ENCODE peak calls at places on chromosomes 11 and 22, in six cellular contexts. One of them, this sample, is unnamed.

GRCh38 chr11:30855383-30856006 is 269.3 kb upstream of the MPPED2 start:
- DNase-seq in activated CD4-positive, CD25-positive, alpha-beta regulatory T cell treated with anti-CD3 and anti-CD28 coated beads, Interleukin-2, amount 50 U/mL, for 16 hours: no peak
- DNase-seq in activated naive CD4-positive, alpha-beta T cell: no peak
- DNase-seq in NCI-H460: peak
- DNase-seq in stimulated activated naive CD8-positive, alpha-beta T cell treated with anti-CD3 and anti-CD28 coated beads, Interleukin-15, Interleukin-2, amounts not matched to agents 100 U/mL and 50 U/mL, for 24 hours: no peak
- DNase-seq in osteocyte: no peak
- DNase-seq in this sample: no peak

GRCh38 chr11:117575856-117576255 is 221.2 kb downstream of the DSCAML1 start:
- DNase-seq in activated CD4-positive, CD25-positive, alpha-beta regulatory T cell treated with anti-CD3 and anti-CD28 coated beads, Interleukin-2, amount 50 U/mL, for 16 hours: no peak
- DNase-seq in activated naive CD4-positive, alpha-beta T cell: no peak
- DNase-seq in NCI-H460: no peak
- DNase-seq in stimulated activated naive CD8-positive, alpha-beta T cell treated with anti-CD3 and anti-CD28 coated beads, Interleukin-15, Interleukin-2, amounts not matched to agents 100 U/mL and 50 U/mL, for 24 hours: no peak
- DNase-seq in osteocyte: no peak
- DNase-seq in this sample: no peak

GRCh38 chr11:75557649-75558494 is 4.2 kb upstream of the SERPINH1 start:
- DNase-seq in activated CD4-positive, CD25-positive, alpha-beta regulatory T cell treated with anti-CD3 and anti-CD28 coated beads, Interleukin-2, amount 50 U/mL, for 16 hours: no peak
- DNase-seq in activated naive CD4-positive, alpha-beta T cell: no peak
- DNase-seq in NCI-H460: no peak
- DNase-seq in stimulated activated naive CD8-positive, alpha-beta T cell treated with anti-CD3 and anti-CD28 coated beads, Interleukin-15, Interleukin-2, amounts not matched to agents 100 U/mL and 50 U/mL, for 24 hours: no peak
- DNase-seq in osteocyte: no peak
- DNase-seq in this sample: no peak

GRCh38 chr11:110029714-110030113 is 63.5 kb upstream of the ZC3H12C start:
- DNase-seq in activated CD4-positive, CD25-positive, alpha-beta regulatory T cell treated with anti-CD3 and anti-CD28 coated beads, Interleukin-2, amount 50 U/mL, for 16 hours: no peak
- DNase-seq in activated naive CD4-positive, alpha-beta T cell: no peak
- DNase-seq in NCI-H460: no peak
- DNase-seq in stimulated activated naive CD8-positive, alpha-beta T cell treated with anti-CD3 and anti-CD28 coated beads, Interleukin-15, Interleukin-2, amounts not matched to agents 100 U/mL and 50 U/mL, for 24 hours: no peak
- DNase-seq in osteocyte: no peak
- DNase-seq in this sample: no peak

GRCh38 chr11:64796757-64797541 is 6.1 kb downstream of the MAP4K2 start:
- DNase-seq in activated CD4-positive, CD25-positive, alpha-beta regulatory T cell treated with anti-CD3 and anti-CD28 coated beads, Interleukin-2, amount 50 U/mL, for 16 hours: no peak
- DNase-seq in activated naive CD4-positive, alpha-beta T cell: no peak
- DNase-seq in NCI-H460: no peak
- DNase-seq in stimulated activated naive CD8-positive, alpha-beta T cell treated with anti-CD3 and anti-CD28 coated beads, Interleukin-15, Interleukin-2, amounts not matched to agents 100 U/mL and 50 U/mL, for 24 hours: no peak
- DNase-seq in osteocyte: no peak
- DNase-seq in this sample: no peak

GRCh38 chr22:30284172-30284571 is 5.1 kb downstream of the CASTOR1 start:
- DNase-seq in activated CD4-positive, CD25-positive, alpha-beta regulatory T cell treated with anti-CD3 and anti-CD28 coated beads, Interleukin-2, amount 50 U/mL, for 16 hours: no peak
- DNase-seq in activated naive CD4-positive, alpha-beta T cell: no peak
- DNase-seq in NCI-H460: no peak
- DNase-seq in stimulated activated naive CD8-positive, alpha-beta T cell treated with anti-CD3 and anti-CD28 coated beads, Interleukin-15, Interleukin-2, amounts not matched to agents 100 U/mL and 50 U/mL, for 24 hours: no peak
- DNase-seq in osteocyte: no peak
- DNase-seq in this sample: no peak

GRCh38 chr11:84923489-84923888 is 703.7 kb downstream of the DLG2 start:
- DNase-seq in activated CD4-positive, CD25-positive, alpha-beta regulatory T cell treated with anti-CD3 and anti-CD28 coated beads, Interleukin-2, amount 50 U/mL, for 16 hours: no peak
- DNase-seq in activated naive CD4-positive, alpha-beta T cell: no peak
- DNase-seq in NCI-H460: no peak
- DNase-seq in stimulated activated naive CD8-positive, alpha-beta T cell treated with anti-CD3 and anti-CD28 coated beads, Interleukin-15, Interleukin-2, amounts not matched to agents 100 U/mL and 50 U/mL, for 24 hours: no peak
- DNase-seq in osteocyte: no peak
- DNase-seq in this sample: no peak

GRCh38 chr11:45786272-45786671 is 18.7 kb upstream of the SLC35C1 start:
- DNase-seq in activated CD4-positive, CD25-positive, alpha-beta regulatory T cell treated with anti-CD3 and anti-CD28 coated beads, Interleukin-2, amount 50 U/mL, for 16 hours: no peak
- DNase-seq in activated naive CD4-positive, alpha-beta T cell: no peak
- DNase-seq in NCI-H460: no peak
- DNase-seq in stimulated activated naive CD8-positive, alpha-beta T cell treated with anti-CD3 and anti-CD28 coated beads, Interleukin-15, Interleukin-2, amounts not matched to agents 100 U/mL and 50 U/mL, for 24 hours: no peak
- DNase-seq in osteocyte: no peak
- DNase-seq in this sample: no peak

GRCh38 chr11:20451568-20451967 is 64.1 kb downstream of the PRMT3 start:
- DNase-seq in activated CD4-positive, CD25-positive, alpha-beta regulatory T cell treated with anti-CD3 and anti-CD28 coated beads, Interleukin-2, amount 50 U/mL, for 16 hours: no peak
- DNase-seq in activated naive CD4-positive, alpha-beta T cell: no peak
- DNase-seq in NCI-H460: peak
- DNase-seq in stimulated activated naive CD8-positive, alpha-beta T cell treated with anti-CD3 and anti-CD28 coated beads, Interleukin-15, Interleukin-2, amounts not matched to agents 100 U/mL and 50 U/mL, for 24 hours: no peak
- DNase-seq in osteocyte: no peak
- DNase-seq in this sample: no peak

GRCh38 chr11:97060184-97060583 is 670.4 kb downstream of the JRKL start:
- DNase-seq in activated CD4-positive, CD25-positive, alpha-beta regulatory T cell treated with anti-CD3 and anti-CD28 coated beads, Interleukin-2, amount 50 U/mL, for 16 hours: no peak
- DNase-seq in activated naive CD4-positive, alpha-beta T cell: no peak
- DNase-seq in NCI-H460: no peak
- DNase-seq in stimulated activated naive CD8-positive, alpha-beta T cell treated with anti-CD3 and anti-CD28 coated beads, Interleukin-15, Interleukin-2, amounts not matched to agents 100 U/mL and 50 U/mL, for 24 hours: no peak
- DNase-seq in osteocyte: no peak
- DNase-seq in this sample: no peak

GRCh38 chr22:44497218-44497903 is 672 bp downstream of the RTL6 start:
- DNase-seq in activated CD4-positive, CD25-positive, alpha-beta regulatory T cell treated with anti-CD3 and anti-CD28 coated beads, Interleukin-2, amount 50 U/mL, for 16 hours: no peak
- DNase-seq in activated naive CD4-positive, alpha-beta T cell: no peak
- DNase-seq in NCI-H460: peak
- DNase-seq in stimulated activated naive CD8-positive, alpha-beta T cell treated with anti-CD3 and anti-CD28 coated beads, Interleukin-15, Interleukin-2, amounts not matched to agents 100 U/mL and 50 U/mL, for 24 hours: peak
- DNase-seq in osteocyte: no peak
- DNase-seq in this sample: no peak

GRCh38 chr11:105071060-105071732 is 26.1 kb upstream of the CARD16 start:
- DNase-seq in activated CD4-positive, CD25-positive, alpha-beta regulatory T cell treated with anti-CD3 and anti-CD28 coated beads, Interleukin-2, amount 50 U/mL, for 16 hours: peak
- DNase-seq in activated naive CD4-positive, alpha-beta T cell: no peak
- DNase-seq in NCI-H460: no peak
- DNase-seq in stimulated activated naive CD8-positive, alpha-beta T cell treated with anti-CD3 and anti-CD28 coated beads, Interleukin-15, Interleukin-2, amounts not matched to agents 100 U/mL and 50 U/mL, for 24 hours: no peak
- DNase-seq in osteocyte: no peak
- DNase-seq in this sample: no peak

GRCh38 chr11:110855246-110855645 is 143.0 kb upstream of the ARHGAP20 start:
- DNase-seq in activated CD4-positive, CD25-positive, alpha-beta regulatory T cell treated with anti-CD3 and anti-CD28 coated beads, Interleukin-2, amount 50 U/mL, for 16 hours: no peak
- DNase-seq in activated naive CD4-positive, alpha-beta T cell: no peak
- DNase-seq in NCI-H460: no peak
- DNase-seq in stimulated activated naive CD8-positive, alpha-beta T cell treated with anti-CD3 and anti-CD28 coated beads, Interleukin-15, Interleukin-2, amounts not matched to agents 100 U/mL and 50 U/mL, for 24 hours: no peak
- DNase-seq in osteocyte: no peak
- DNase-seq in this sample: no peak

GRCh38 chr11:95729462-95729861 is 60.1 kb downstream of the FAM76B start:
- DNase-seq in activated CD4-positive, CD25-positive, alpha-beta regulatory T cell treated with anti-CD3 and anti-CD28 coated beads, Interleukin-2, amount 50 U/mL, for 16 hours: no peak
- DNase-seq in activated naive CD4-positive, alpha-beta T cell: no peak
- DNase-seq in NCI-H460: no peak
- DNase-seq in stimulated activated naive CD8-positive, alpha-beta T cell treated with anti-CD3 and anti-CD28 coated beads, Interleukin-15, Interleukin-2, amounts not matched to agents 100 U/mL and 50 U/mL, for 24 hours: no peak
- DNase-seq in osteocyte: no peak
- DNase-seq in this sample: no peak

GRCh38 chr11:3609416-3610265 is 32.2 kb downstream of the ART5 start:
- DNase-seq in activated CD4-positive, CD25-positive, alpha-beta regulatory T cell treated with anti-CD3 and anti-CD28 coated beads, Interleukin-2, amount 50 U/mL, for 16 hours: no peak
- DNase-seq in activated naive CD4-positive, alpha-beta T cell: no peak
- DNase-seq in NCI-H460: peak
- DNase-seq in stimulated activated naive CD8-positive, alpha-beta T cell treated with anti-CD3 and anti-CD28 coated beads, Interleukin-15, Interleukin-2, amounts not matched to agents 100 U/mL and 50 U/mL, for 24 hours: peak
- DNase-seq in osteocyte: no peak
- DNase-seq in this sample: peak

GRCh38 chr22:43168416-43169309 is 17.3 kb downstream of the TSPO start:
- DNase-seq in activated CD4-positive, CD25-positive, alpha-beta regulatory T cell treated with anti-CD3 and anti-CD28 coated beads, Interleukin-2, amount 50 U/mL, for 16 hours: no peak
- DNase-seq in activated naive CD4-positive, alpha-beta T cell: no peak
- DNase-seq in NCI-H460: no peak
- DNase-seq in stimulated activated naive CD8-positive, alpha-beta T cell treated with anti-CD3 and anti-CD28 coated beads, Interleukin-15, Interleukin-2, amounts not matched to agents 100 U/mL and 50 U/mL, for 24 hours: no peak
- DNase-seq in osteocyte: no peak
- DNase-seq in this sample: no peak

GRCh38 chr22:37426532-37427127 is 649 bp downstream of the ELFN2 start:
- DNase-seq in activated CD4-positive, CD25-positive, alpha-beta regulatory T cell treated with anti-CD3 and anti-CD28 coated beads, Interleukin-2, amount 50 U/mL, for 16 hours: no peak
- DNase-seq in activated naive CD4-positive, alpha-beta T cell: no peak
- DNase-seq in NCI-H460: no peak
- DNase-seq in stimulated activated naive CD8-positive, alpha-beta T cell treated with anti-CD3 and anti-CD28 coated beads, Interleukin-15, Interleukin-2, amounts not matched to agents 100 U/mL and 50 U/mL, for 24 hours: no peak
- DNase-seq in osteocyte: no peak
- DNase-seq in this sample: no peak

GRCh38 chr11:123076484-123076883 is 14.5 kb upstream of the HSPA8 start:
- DNase-seq in activated CD4-positive, CD25-positive, alpha-beta regulatory T cell treated with anti-CD3 and anti-CD28 coated beads, Interleukin-2, amount 50 U/mL, for 16 hours: no peak
- DNase-seq in activated naive CD4-positive, alpha-beta T cell: no peak
- DNase-seq in NCI-H460: no peak
- DNase-seq in stimulated activated naive CD8-positive, alpha-beta T cell treated with anti-CD3 and anti-CD28 coated beads, Interleukin-15, Interleukin-2, amounts not matched to agents 100 U/mL and 50 U/mL, for 24 hours: no peak
- DNase-seq in osteocyte: no peak
- DNase-seq in this sample: no peak

GRCh38 chr11:20881328-20882079 is 212.1 kb downstream of the NELL1 start:
- DNase-seq in activated CD4-positive, CD25-positive, alpha-beta regulatory T cell treated with anti-CD3 and anti-CD28 coated beads, Interleukin-2, amount 50 U/mL, for 16 hours: no peak
- DNase-seq in activated naive CD4-positive, alpha-beta T cell: no peak
- DNase-seq in NCI-H460: no peak
- DNase-seq in stimulated activated naive CD8-positive, alpha-beta T cell treated with anti-CD3 and anti-CD28 coated beads, Interleukin-15, Interleukin-2, amounts not matched to agents 100 U/mL and 50 U/mL, for 24 hours: no peak
- DNase-seq in osteocyte: no peak
- DNase-seq in this sample: peak

GRCh38 chr11:130300567-130300966 is 14.2 kb downstream of the ZBTB44 start:
- DNase-seq in activated CD4-positive, CD25-positive, alpha-beta regulatory T cell treated with anti-CD3 and anti-CD28 coated beads, Interleukin-2, amount 50 U/mL, for 16 hours: no peak
- DNase-seq in activated naive CD4-positive, alpha-beta T cell: no peak
- DNase-seq in NCI-H460: no peak
- DNase-seq in stimulated activated naive CD8-positive, alpha-beta T cell treated with anti-CD3 and anti-CD28 coated beads, Interleukin-15, Interleukin-2, amounts not matched to agents 100 U/mL and 50 U/mL, for 24 hours: no peak
- DNase-seq in osteocyte: no peak
- DNase-seq in this sample: no peak

GRCh38 chr11:95736268-95737208 is 53.0 kb downstream of the FAM76B start:
- DNase-seq in activated CD4-positive, CD25-positive, alpha-beta regulatory T cell treated with anti-CD3 and anti-CD28 coated beads, Interleukin-2, amount 50 U/mL, for 16 hours: no peak
- DNase-seq in activated naive CD4-positive, alpha-beta T cell: no peak
- DNase-seq in NCI-H460: no peak
- DNase-seq in stimulated activated naive CD8-positive, alpha-beta T cell treated with anti-CD3 and anti-CD28 coated beads, Interleukin-15, Interleukin-2, amounts not matched to agents 100 U/mL and 50 U/mL, for 24 hours: no peak
- DNase-seq in osteocyte: no peak
- DNase-seq in this sample: no peak

GRCh38 chr11:77174559-77174958 is 46.5 kb downstream of the MYO7A start:
- DNase-seq in activated CD4-positive, CD25-positive, alpha-beta regulatory T cell treated with anti-CD3 and anti-CD28 coated beads, Interleukin-2, amount 50 U/mL, for 16 hours: no peak
- DNase-seq in activated naive CD4-positive, alpha-beta T cell: no peak
- DNase-seq in NCI-H460: no peak
- DNase-seq in stimulated activated naive CD8-positive, alpha-beta T cell treated with anti-CD3 and anti-CD28 coated beads, Interleukin-15, Interleukin-2, amounts not matched to agents 100 U/mL and 50 U/mL, for 24 hours: no peak
- DNase-seq in osteocyte: no peak
- DNase-seq in this sample: no peak

GRCh38 chr11:5593146-5593545 is 3.3 kb upstream of the TRIM6 start:
- DNase-seq in activated CD4-positive, CD25-positive, alpha-beta regulatory T cell treated with anti-CD3 and anti-CD28 coated beads, Interleukin-2, amount 50 U/mL, for 16 hours: no peak
- DNase-seq in activated naive CD4-positive, alpha-beta T cell: no peak
- DNase-seq in NCI-H460: no peak
- DNase-seq in stimulated activated naive CD8-positive, alpha-beta T cell treated with anti-CD3 and anti-CD28 coated beads, Interleukin-15, Interleukin-2, amounts not matched to agents 100 U/mL and 50 U/mL, for 24 hours: no peak
- DNase-seq in osteocyte: no peak
- DNase-seq in this sample: no peak

GRCh38 chr11:121081320-121081719 is 19.7 kb upstream of the TECTA start:
- DNase-seq in activated CD4-positive, CD25-positive, alpha-beta regulatory T cell treated with anti-CD3 and anti-CD28 coated beads, Interleukin-2, amount 50 U/mL, for 16 hours: no peak
- DNase-seq in activated naive CD4-positive, alpha-beta T cell: no peak
- DNase-seq in NCI-H460: no peak
- DNase-seq in stimulated activated naive CD8-positive, alpha-beta T cell treated with anti-CD3 and anti-CD28 coated beads, Interleukin-15, Interleukin-2, amounts not matched to agents 100 U/mL and 50 U/mL, for 24 hours: no peak
- DNase-seq in osteocyte: no peak
- DNase-seq in this sample: no peak

GRCh38 chr11:95596011-95596489 is 193.5 kb downstream of the FAM76B start:
- DNase-seq in activated CD4-positive, CD25-positive, alpha-beta regulatory T cell treated with anti-CD3 and anti-CD28 coated beads, Interleukin-2, amount 50 U/mL, for 16 hours: no peak
- DNase-seq in activated naive CD4-positive, alpha-beta T cell: no peak
- DNase-seq in NCI-H460: no peak
- DNase-seq in stimulated activated naive CD8-positive, alpha-beta T cell treated with anti-CD3 and anti-CD28 coated beads, Interleukin-15, Interleukin-2, amounts not matched to agents 100 U/mL and 50 U/mL, for 24 hours: no peak
- DNase-seq in osteocyte: no peak
- DNase-seq in this sample: no peak

GRCh38 chr11:2139691-2140337 is 625 bp upstream of the IGF2 start:
- DNase-seq in activated CD4-positive, CD25-positive, alpha-beta regulatory T cell treated with anti-CD3 and anti-CD28 coated beads, Interleukin-2, amount 50 U/mL, for 16 hours: no peak
- DNase-seq in activated naive CD4-positive, alpha-beta T cell: no peak
- DNase-seq in NCI-H460: no peak
- DNase-seq in stimulated activated naive CD8-positive, alpha-beta T cell treated with anti-CD3 and anti-CD28 coated beads, Interleukin-15, Interleukin-2, amounts not matched to agents 100 U/mL and 50 U/mL, for 24 hours: no peak
- DNase-seq in osteocyte: no peak
- DNase-seq in this sample: no peak

GRCh38 chr11:102269927-102270326 is 47.4 kb upstream of the BIRC3 start:
- DNase-seq in activated CD4-positive, CD25-positive, alpha-beta regulatory T cell treated with anti-CD3 and anti-CD28 coated beads, Interleukin-2, amount 50 U/mL, for 16 hours: no peak
- DNase-seq in activated naive CD4-positive, alpha-beta T cell: no peak
- DNase-seq in NCI-H460: no peak
- DNase-seq in stimulated activated naive CD8-positive, alpha-beta T cell treated with anti-CD3 and anti-CD28 coated beads, Interleukin-15, Interleukin-2, amounts not matched to agents 100 U/mL and 50 U/mL, for 24 hours: no peak
- DNase-seq in osteocyte: no peak
- DNase-seq in this sample: no peak

GRCh38 chr11:38582151-38582550 is 1984.1 kb upstream of the RAG2 start:
- DNase-seq in activated CD4-positive, CD25-positive, alpha-beta regulatory T cell treated with anti-CD3 and anti-CD28 coated beads, Interleukin-2, amount 50 U/mL, for 16 hours: no peak
- DNase-seq in activated naive CD4-positive, alpha-beta T cell: no peak
- DNase-seq in NCI-H460: no peak
- DNase-seq in stimulated activated naive CD8-positive, alpha-beta T cell treated with anti-CD3 and anti-CD28 coated beads, Interleukin-15, Interleukin-2, amounts not matched to agents 100 U/mL and 50 U/mL, for 24 hours: no peak
- DNase-seq in osteocyte: no peak
- DNase-seq in this sample: no peak

GRCh38 chr11:76361365-76361764 is 19.6 kb downstream of the THAP12 start:
- DNase-seq in activated CD4-positive, CD25-positive, alpha-beta regulatory T cell treated with anti-CD3 and anti-CD28 coated beads, Interleukin-2, amount 50 U/mL, for 16 hours: no peak
- DNase-seq in activated naive CD4-positive, alpha-beta T cell: no peak
- DNase-seq in NCI-H460: no peak
- DNase-seq in stimulated activated naive CD8-positive, alpha-beta T cell treated with anti-CD3 and anti-CD28 coated beads, Interleukin-15, Interleukin-2, amounts not matched to agents 100 U/mL and 50 U/mL, for 24 hours: no peak
- DNase-seq in osteocyte: no peak
- DNase-seq in this sample: no peak

GRCh38 chr11:1548221-1549070 is 23.6 kb downstream of the DUSP8 start:
- DNase-seq in activated CD4-positive, CD25-positive, alpha-beta regulatory T cell treated with anti-CD3 and anti-CD28 coated beads, Interleukin-2, amount 50 U/mL, for 16 hours: no peak
- DNase-seq in activated naive CD4-positive, alpha-beta T cell: no peak
- DNase-seq in NCI-H460: no peak
- DNase-seq in stimulated activated naive CD8-positive, alpha-beta T cell treated with anti-CD3 and anti-CD28 coated beads, Interleukin-15, Interleukin-2, amounts not matched to agents 100 U/mL and 50 U/mL, for 24 hours: no peak
- DNase-seq in osteocyte: no peak
- DNase-seq in this sample: no peak

GRCh38 chr11:112596324-112596723 is 335.7 kb upstream of the PLET1 start:
- DNase-seq in activated CD4-positive, CD25-positive, alpha-beta regulatory T cell treated with anti-CD3 and anti-CD28 coated beads, Interleukin-2, amount 50 U/mL, for 16 hours: no peak
- DNase-seq in activated naive CD4-positive, alpha-beta T cell: no peak
- DNase-seq in NCI-H460: no peak
- DNase-seq in stimulated activated naive CD8-positive, alpha-beta T cell treated with anti-CD3 and anti-CD28 coated beads, Interleukin-15, Interleukin-2, amounts not matched to agents 100 U/mL and 50 U/mL, for 24 hours: no peak
- DNase-seq in osteocyte: no peak
- DNase-seq in this sample: no peak

GRCh38 chr11:117535201-117535869 is 207.7 kb downstream of the CEP164 start:
- DNase-seq in activated CD4-positive, CD25-positive, alpha-beta regulatory T cell treated with anti-CD3 and anti-CD28 coated beads, Interleukin-2, amount 50 U/mL, for 16 hours: no peak
- DNase-seq in activated naive CD4-positive, alpha-beta T cell: no peak
- DNase-seq in NCI-H460: no peak
- DNase-seq in stimulated activated naive CD8-positive, alpha-beta T cell treated with anti-CD3 and anti-CD28 coated beads, Interleukin-15, Interleukin-2, amounts not matched to agents 100 U/mL and 50 U/mL, for 24 hours: no peak
- DNase-seq in osteocyte: no peak
- DNase-seq in this sample: no peak